ENCODE peak calls at places on chromosome 14, in six cellular contexts. W, G, E, X, H and F are unnamed samples.

GRCh38 chr14:50520947-50521815 is 11.2 kb downstream of the MAP4K5 start:
- DNase-seq in E (no peak), H (peak), G (peak), X (no peak), W (peak), F (no peak)

GRCh38 chr14:34227834-34228662 is 234.0 kb downstream of the SPTSSA start:
- DNase-seq in W (no peak), G (peak), H (peak), E (no peak), X (peak), F (no peak)

GRCh38 chr14:56087824-56088571 is 30.2 kb upstream of the PELI2 start:
- DNase-seq in W (peak), X (no peak), G (no peak), H (no peak), E (no peak), F (no peak)

GRCh38 chr14:78029471-78030372 is 140.5 kb upstream of the NRXN3 start:
- DNase-seq in E (no peak), X (no peak), G (no peak), H (no peak), W (no peak), F (no peak)

GRCh38 chr14:74591899-74592298 is 20.1 kb downstream of the LTBP2 start:
- DNase-seq in H (no peak), X (no peak), G (no peak), E (no peak), W (no peak), F (no peak)

GRCh38 chr14:96380735-96381134 is 11.2 kb upstream of the AK7 start:
- DNase-seq in E (no peak), H (no peak), G (no peak), X (no peak), W (no peak), F (peak)

GRCh38 chr14:93007225-93007997 is 84.5 kb downstream of the CHGA start:
- DNase-seq in G (peak), E (peak), H (no peak), W (no peak), X (peak), F (peak)

GRCh38 chr14:104149617-104150141 is 11.3 kb downstream of the KIF26A start:
- DNase-seq in H (no peak), W (no peak), G (no peak), E (peak), X (no peak), F (no peak)

GRCh38 chr14:32939254-32940065 is 781 bp downstream of the NPAS3 start:
- DNase-seq in E (peak), X (peak), H (no peak), G (no peak), W (peak), F (no peak)

GRCh38 chr14:22558221-22558913 is 30.7 kb downstream of the DAD1 start:
- DNase-seq in E (no peak), H (no peak), W (no peak), X (no peak), G (no peak), F (no peak)

GRCh38 chr14:74612346-74613021 is 447 bp upstream of the LTBP2 start:
- DNase-seq in H (peak), G (peak), W (no peak), X (peak), E (peak), F (no peak)

GRCh38 chr14:61337893-61338292 is 16.5 kb downstream of the PRKCH start:
- DNase-seq in H (no peak), G (no peak), E (no peak), X (no peak), W (no peak), F (no peak)

GRCh38 chr14:72753044-72753710 is 140.7 kb downstream of the DPF3 start:
- DNase-seq in E (no peak), W (no peak), X (no peak), H (no peak), G (no peak), F (no peak)

GRCh38 chr14:20624495-20625070 is 16.9 kb downstream of the OR6S1 start:
- DNase-seq in E (peak), W (no peak), H (no peak), G (no peak), X (peak), F (peak)

GRCh38 chr14:92760524-92760805 is 12.0 kb upstream of the LGMN start:
- DNase-seq in E (no peak), H (no peak), G (no peak), W (no peak), X (no peak), F (no peak)

GRCh38 chr14:98494582-98494981 is 777.4 kb downstream of the BCL11B start:
- DNase-seq in E (no peak), W (no peak), G (peak), X (no peak), H (no peak), F (no peak)

GRCh38 chr14:103872492-103873113 is 25.2 kb upstream of the PPP1R13B start:
- DNase-seq in E (peak), H (no peak), W (no peak), X (no peak), G (no peak), F (no peak)

GRCh38 chr14:45169906-45170305 is 34.2 kb downstream of the FANCM start:
- DNase-seq in W (no peak), G (no peak), H (no peak), X (no peak), E (no peak), F (no peak)

GRCh38 chr14:81464253-81465001 is 64.3 kb upstream of the STON2 start:
- DNase-seq in G (peak), X (no peak), W (no peak), E (no peak), H (peak), F (peak)

GRCh38 chr14:70655110-70655826 is 13.6 kb downstream of the TTC9 start:
- DNase-seq in E (no peak), W (no peak), H (peak), G (no peak), X (no peak), F (peak)

GRCh38 chr14:80504781-80505180 is 293.5 kb upstream of the DIO2 start:
- DNase-seq in X (no peak), H (no peak), E (no peak), G (no peak), W (no peak), F (no peak)

GRCh38 chr14:99320105-99320572 is 48.1 kb upstream of the BCL11B start:
- DNase-seq in X (no peak), G (peak), W (no peak), E (no peak), H (peak), F (no peak)

GRCh38 chr14:80428171-80428570 is 216.9 kb upstream of the DIO2 start:
- DNase-seq in E (no peak), X (no peak), H (no peak), G (no peak), W (no peak), F (no peak)

GRCh38 chr14:100108042-100108825 is 43.0 kb downstream of the EVL start:
- DNase-seq in W (no peak), X (peak), H (peak), E (peak), G (peak), F (peak)

GRCh38 chr14:25010471-25010870 is 39.5 kb downstream of the STXBP6 start:
- DNase-seq in E (no peak), W (no peak), G (no peak), X (no peak), H (no peak), F (no peak)

GRCh38 chr14:103201801-103202200 is 78.5 kb downstream of the TNFAIP2 start:
- DNase-seq in E (no peak), X (no peak), W (no peak), G (no peak), H (no peak), F (no peak)

GRCh38 chr14:90454041-90455000 is 57.5 kb downstream of the CALM1 start:
- DNase-seq in X (peak), W (peak), E (peak), H (no peak), G (peak), F (no peak)

GRCh38 chr14:51095854-51096823 is 1.2 kb upstream of the TRIM9 start:
- DNase-seq in E (no peak), G (no peak), H (no peak), W (peak), X (no peak), F (no peak)

GRCh38 chr14:23452237-23452636 is 16.8 kb upstream of the MYH7 start:
- DNase-seq in H (no peak), W (no peak), G (no peak), X (no peak), E (no peak), F (no peak)

GRCh38 chr14:37903561-37904191 is 304.0 kb upstream of the SSTR1 start:
- DNase-seq in W (no peak), X (no peak), H (no peak), E (no peak), G (peak), F (no peak)

GRCh38 chr14:22981090-22982012 is 1.0 kb downstream of the AJUBA start:
- DNase-seq in E (no peak), H (no peak), X (peak), W (no peak), G (peak), F (no peak)

GRCh38 chr14:53539489-53540126 is 386.5 kb upstream of the DDHD1 start:
- DNase-seq in W (peak), X (peak), H (peak), E (no peak), G (peak), F (peak)

GRCh38 chr14:104361921-104362681 is 217.5 kb upstream of the C14orf180 start:
- DNase-seq in G (no peak), W (no peak), E (peak), H (no peak), X (peak), F (no peak)

GRCh38 chr14:32428149-32428548 is 99.1 kb downstream of the AKAP6 start:
- DNase-seq in W (no peak), E (no peak), X (no peak), G (no peak), H (no peak), F (no peak)

GRCh38 chr14:90573385-90574105 is 176.7 kb downstream of the CALM1 start:
- DNase-seq in H (no peak), W (no peak), X (peak), E (no peak), G (no peak), F (no peak)